ENCODE peak calls at places on chromosome 13, in six cellular contexts. C is upper lobe of left lung, E is tibial nerve, B is gastrocnemius medialis, Q is uterus, W is right lobe of liver. P is an unnamed sample.

GRCh38 chr13:101417043-101417406 is 717 bp upstream of the NALCN start:
- DNase-seq in C (no peak), E (no peak), B (no peak), Q (no peak), W (no peak), P (no peak)

GRCh38 chr13:75312884-75313520 is 169.0 kb downstream of the TBC1D4 start:
- DNase-seq in C (no peak), E (no peak), B (no peak), Q (no peak), W (no peak), P (no peak)

GRCh38 chr13:24233351-24233901 is 72.9 kb downstream of the SPATA13 start:
- DNase-seq in C (no peak), E (no peak), B (no peak), Q (no peak), W (no peak), P (no peak)

GRCh38 chr13:97296740-97297139 is 74.6 kb downstream of the MBNL2 start:
- DNase-seq in C (no peak), E (no peak), B (no peak), Q (no peak), W (no peak), P (no peak)

GRCh38 chr13:59300347-59301165 is 863.2 kb downstream of the DIAPH3 start:
- DNase-seq in C (no peak), E (no peak), B (no peak), Q (no peak), W (no peak), P (no peak)

GRCh38 chr13:50521191-50521590 is 322.3 kb downstream of the DLEU7 start:
- DNase-seq in C (no peak), E (no peak), B (no peak), Q (no peak), W (no peak), P (no peak)

GRCh38 chr13:45368571-45368970 is 27.6 kb upstream of the TPT1 start:
- DNase-seq in C (no peak), E (no peak), B (no peak), Q (no peak), W (no peak), P (no peak)

GRCh38 chr13:113489549-113490495 is 689 bp downstream of the DCUN1D2 start:
- DNase-seq in C (peak; percentile 35), E (no peak), B (no peak), Q (peak; percentile 46), W (peak; percentile 58), P (peak; percentile 47)

GRCh38 chr13:99224019-99224418 is 23.4 kb downstream of the UBAC2 start:
- DNase-seq in C (no peak), E (no peak), B (no peak), Q (no peak), W (no peak), P (no peak)

GRCh38 chr13:40470665-40471064 is 195.8 kb downstream of the FOXO1 start:
- DNase-seq in C (no peak), E (peak; percentile 27), B (peak; percentile 67), Q (peak; percentile 70), W (no peak), P (peak; percentile 41)

GRCh38 chr13:46062190-46062589 is 9.6 kb upstream of the ZC3H13 start:
- DNase-seq in C (no peak), E (no peak), B (no peak), Q (no peak), W (no peak), P (no peak)

GRCh38 chr13:30037306-30037705 is 186.9 kb upstream of the UBL3 start:
- DNase-seq in C (no peak), E (no peak), B (no peak), Q (no peak), W (no peak), P (no peak)

GRCh38 chr13:97786510-97786909 is 167.0 kb upstream of the IPO5 start:
- DNase-seq in C (no peak), E (no peak), B (no peak), Q (no peak), W (no peak), P (no peak)

GRCh38 chr13:25384747-25385270 is 13.0 kb downstream of the ATP8A2 start:
- DNase-seq in C (no peak), E (no peak), B (no peak), Q (no peak), W (no peak), P (no peak)

GRCh38 chr13:21113851-21114306 is 52.5 kb upstream of the LATS2 start:
- DNase-seq in C (no peak), E (no peak), B (no peak), Q (no peak), W (no peak), P (no peak)

GRCh38 chr13:62320129-62320724 is 904.6 kb upstream of the PCDH20 start:
- DNase-seq in C (no peak), E (no peak), B (no peak), Q (no peak), W (no peak), P (no peak)

GRCh38 chr13:91142572-91142971 is 204.9 kb upstream of the MIR17HG start:
- DNase-seq in C (no peak), E (no peak), B (no peak), Q (no peak), W (no peak), P (no peak)

GRCh38 chr13:70107498-70108271 is at the start of gene ATXN8OS:
- DNase-seq in C (no peak), E (no peak), B (no peak), Q (no peak), W (peak; percentile 16), P (no peak)

GRCh38 chr13:98664047-98664446 is 87.1 kb upstream of the STK24 start:
- DNase-seq in C (no peak), E (no peak), B (no peak), Q (no peak), W (peak; percentile 25), P (no peak)

GRCh38 chr13:23903906-23904280 is 6.6 kb upstream of the C1QTNF9B start:
- DNase-seq in C (no peak), E (no peak), B (no peak), Q (no peak), W (no peak), P (no peak)

GRCh38 chr13:26325876-26326275 is 71.9 kb downstream of the CDK8 start:
- DNase-seq in C (no peak), E (no peak), B (no peak), Q (no peak), W (no peak), P (no peak)

GRCh38 chr13:36146513-36147276 is 15.5 kb upstream of the DCLK1 start:
- DNase-seq in C (no peak), E (no peak), B (no peak), Q (no peak), W (no peak), P (no peak)

GRCh38 chr13:47249296-47249695 is 352.4 kb upstream of the HTR2A start:
- DNase-seq in C (no peak), E (no peak), B (no peak), Q (no peak), W (no peak), P (no peak)

GRCh38 chr13:83340170-83340569 is 542.1 kb downstream of the SLITRK1 start:
- DNase-seq in C (no peak), E (no peak), B (no peak), Q (no peak), W (no peak), P (no peak)

GRCh38 chr13:38819053-38819452 is 132.2 kb downstream of the FREM2 start:
- DNase-seq in C (no peak), E (no peak), B (no peak), Q (peak; percentile 17), W (no peak), P (no peak)

GRCh38 chr13:98794498-98794897 is 42.0 kb upstream of the SLC15A1 start:
- DNase-seq in C (no peak), E (no peak), B (no peak), Q (no peak), W (no peak), P (no peak)

GRCh38 chr13:97856001-97856675 is 97.3 kb upstream of the IPO5 start:
- DNase-seq in C (peak; percentile 32), E (peak; percentile 45), B (peak; percentile 29), Q (peak; percentile 46), W (peak; percentile 26), P (peak; percentile 16)

GRCh38 chr13:105925496-105925895 is 610.0 kb downstream of the EFNB2 start:
- DNase-seq in C (no peak), E (no peak), B (no peak), Q (no peak), W (no peak), P (no peak)

GRCh38 chr13:97194473-97194872 is 27.7 kb upstream of the MBNL2 start:
- DNase-seq in C (no peak), E (no peak), B (no peak), Q (no peak), W (no peak), P (no peak)

GRCh38 chr13:52070929-52071523 is 46.5 kb downstream of the UTP14C start:
- DNase-seq in C (no peak), E (no peak), B (no peak), Q (no peak), W (no peak), P (no peak)

GRCh38 chr13:28494861-28495585 is at the start of gene FLT1:
- DNase-seq in C (peak; percentile 45), E (no peak), B (peak; percentile 31), Q (peak; percentile 63), W (peak; percentile 84), P (peak; percentile 87)

GRCh38 chr13:43408274-43408673 is 378.5 kb downstream of the ENOX1 start:
- DNase-seq in C (no peak), E (no peak), B (no peak), Q (no peak), W (no peak), P (no peak)
- TF ChIP-seq POLR2A in C (no peak), E (no peak), B (no peak), Q (no peak), W (no peak), P (no peak)

GRCh38 chr13:95292622-95293021 is 8.6 kb downstream of the ABCC4 start:
- DNase-seq in C (no peak), E (no peak), B (no peak), Q (no peak), W (no peak), P (no peak)

DNA sequence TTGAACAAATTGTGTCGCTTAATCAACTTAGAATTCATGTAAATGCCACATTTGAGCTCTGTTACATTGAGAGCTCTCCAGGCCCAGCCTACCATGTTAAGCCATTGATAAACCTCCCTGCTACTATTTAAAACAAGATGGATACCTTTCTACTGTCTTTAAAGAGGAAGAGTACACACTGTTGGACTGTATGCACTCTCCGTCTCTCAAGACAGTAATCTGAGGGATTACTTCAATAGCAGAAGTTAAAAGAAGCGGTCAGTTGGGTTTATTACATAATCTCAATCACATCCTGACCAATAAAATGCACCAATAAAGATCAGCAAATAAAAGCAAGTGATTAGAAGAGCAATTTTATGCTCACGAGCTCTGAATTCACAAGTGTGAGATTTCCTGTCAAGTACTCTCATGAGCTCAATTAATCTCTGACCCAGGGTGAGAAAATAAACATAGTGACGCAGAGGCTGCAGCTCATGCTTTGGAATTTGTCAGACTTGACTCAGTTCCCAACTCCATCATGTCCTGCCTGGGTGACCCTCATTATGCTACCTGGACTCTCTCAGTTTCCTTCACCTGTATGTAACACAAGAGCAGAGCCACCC is 12.3 kb downstream of the ABCC4 start:
- DNase-seq in C (no peak), E (no peak), B (no peak), Q (no peak), W (no peak), P (no peak)
- H3K27ac ChIP-seq in C (no peak overlapping the region), E (no peak overlapping the region), B (no peak overlapping the region), Q (no peak overlapping the region), W (no peak overlapping the region), P (no peak overlapping the region)

GRCh38 chr13:48412881-48413351 is at the start of gene LPAR6:
- DNase-seq in C (no peak), E (no peak), B (no peak), Q (peak; percentile 37), W (no peak), P (no peak)
- TF ChIP-seq POLR2A in C (peak; percentile 75), E (peak; percentile 67), B (peak; percentile 84), Q (peak; percentile 64), W (peak; percentile 86), P (no peak)

GRCh38 chr13:102709536-102709935 is 14.7 kb upstream of the METTL21C start:
- DNase-seq in C (no peak), E (no peak), B (no peak), Q (no peak), W (no peak), P (no peak)
- H3K27ac ChIP-seq in C (no peak overlapping the region), E (no peak overlapping the region), B (peak overlapping the region; percentile 86), Q (no peak overlapping the region), W (no peak overlapping the region), P (no peak overlapping the region)